ENCODE peak calls at places on chromosomes 2 and 18, in seven cellular contexts. E is GM13977; F is NT2/D1; D is lower lobe of right lung; L is suprapubic skin; C is epithelial cell of proximal tubule; K is stimulated activated CD8-positive, alpha-beta memory T cell treated with anti-CD3 and anti-CD28 coated beads, Interleukin-7, amount 100 ng/mL, for 24 hours. I is an unnamed sample.

GRCh38 chr2:60925994-60926750 is 44.8 kb downstream of the REL start:
- DNase-seq in E (no peak), F (no peak), D (no peak), L (no peak), C (no peak), K (no peak), I (no peak)

GRCh38 chr18:73688851-73689659 is 458.6 kb downstream of the FBXO15 start:
- DNase-seq in E (no peak), F (no peak), D (no peak), L (no peak), C (peak), K (no peak), I (no peak)

GRCh38 chr2:24473613-24474012 is 17.4 kb upstream of the NCOA1 start:
- DNase-seq in E (no peak), F (no peak), D (no peak), L (no peak), C (no peak), K (no peak), I (no peak)

GRCh38 chr2:99648115-99648850 is 158.5 kb upstream of the REV1 start:
- DNase-seq in E (no peak), F (no peak), D (no peak), L (no peak), C (peak), K (no peak), I (no peak)

GRCh38 chr18:27948981-27949380 is 227.9 kb downstream of the CDH2 start:
- DNase-seq in E (no peak), F (no peak), D (no peak), L (no peak), C (no peak), K (no peak), I (no peak)

GRCh38 chr2:159459279-159459678 is 157.1 kb downstream of the BAZ2B start:
- DNase-seq in E (no peak), F (no peak), D (no peak), L (no peak), C (no peak), K (no peak), I (no peak)

GRCh38 chr18:49560277-49561126 is 1.4 kb upstream of the LIPG start:
- DNase-seq in E (no peak), F (no peak), D (no peak), L (no peak), C (no peak), K (no peak), I (no peak)

GRCh38 chr2:203891474-203891873 is 23.9 kb downstream of the CTLA4 start:
- DNase-seq in E (no peak), F (no peak), D (no peak), L (no peak), C (peak), K (no peak), I (no peak)

GRCh38 chr18:58661423-58661822 is 9.8 kb upstream of the MALT1 start:
- DNase-seq in E (no peak), F (no peak), D (no peak), L (no peak), C (no peak), K (no peak), I (no peak)

GRCh38 chr18:37294951-37295350 is 270.6 kb downstream of the CELF4 start:
- DNase-seq in E (no peak), F (peak), D (no peak), L (no peak), C (no peak), K (no peak), I (peak)

GRCh38 chr2:174771631-174772491 is 7.6 kb upstream of the CHRNA1 start:
- DNase-seq in E (peak), F (peak), D (peak), L (no peak), C (peak), K (no peak), I (peak)

GRCh38 chr18:493974-494601 is 6.4 kb downstream of the COLEC12 start:
- DNase-seq in E (no peak), F (no peak), D (no peak), L (no peak), C (no peak), K (no peak), I (no peak)

I was measured in mesothelial cell of epicardium.